ENCODE peak calls at places on chromosomes 1 and 21, in six cellular contexts. O is foreskin keratinocyte, W is uterus, V is astrocyte, S is psoas muscle, G is breast epithelium. A is an unnamed sample.

GRCh38 chr1:54254055-54254454 is 54.1 kb downstream of the MRPL37 start:
- DNase-seq in O (no peak), W (peak), V (peak), S (no peak), G (peak), A (no peak)

GRCh38 chr1:225156254-225156653 is 226.8 kb downstream of the DNAH14 start:
- DNase-seq in O (no peak), W (no peak), V (peak), S (no peak), G (no peak), A (no peak)

GRCh38 chr1:13908128-13908527 is 208.1 kb downstream of the PRDM2 start:
- DNase-seq in O (no peak), W (no peak), V (no peak), S (no peak), G (no peak), A (no peak)

GRCh38 chr1:100924212-100924611 is 28.3 kb downstream of the SLC30A7 start:
- DNase-seq in O (no peak), W (no peak), V (peak), S (no peak), G (no peak), A (no peak)

GRCh38 chr21:44765231-44766013 is 36.2 kb downstream of the UBE2G2 start:
- DNase-seq in O (no peak), W (no peak), V (no peak), S (no peak), G (no peak), A (no peak)

GRCh38 chr1:6580588-6581270 is 935 bp downstream of the ZBTB48 start:
- DNase-seq in O (no peak), W (no peak), V (no peak), S (no peak), G (no peak), A (no peak)

GRCh38 chr1:8251635-8252034 is 66.3 kb upstream of the SLC45A1 start:
- DNase-seq in O (no peak), W (no peak), V (no peak), S (no peak), G (no peak), A (no peak)

GRCh38 chr1:204730826-204731459 is 45.4 kb upstream of the LRRN2 start:
- DNase-seq in O (no peak), W (no peak), V (no peak), S (no peak), G (no peak), A (no peak)

GRCh38 chr1:159889821-159890252 is 10.1 kb downstream of the CFAP45 start:
- DNase-seq in O (no peak), W (peak), V (peak), S (peak), G (no peak), A (no peak)

GRCh38 chr1:7401814-7402547 is 369.1 kb upstream of the VAMP3 start:
- DNase-seq in O (peak), W (no peak), V (peak), S (no peak), G (peak), A (peak)

GRCh38 chr1:94093996-94094395 is 27.0 kb downstream of the ABCA4 start:
- DNase-seq in O (no peak), W (no peak), V (peak), S (no peak), G (no peak), A (no peak)

GRCh38 chr1:55781944-55782482 is 566.8 kb upstream of the USP24 start:
- DNase-seq in O (peak), W (peak), V (peak), S (no peak), G (peak), A (peak)

GRCh38 chr1:20107351-20107750 is 12.0 kb downstream of the PLA2G2D start:
- DNase-seq in O (no peak), W (no peak), V (no peak), S (no peak), G (no peak), A (no peak)

GRCh38 chr1:20107767-20108166 is 11.6 kb downstream of the PLA2G2D start:
- DNase-seq in O (no peak), W (no peak), V (no peak), S (no peak), G (no peak), A (no peak)

GRCh38 chr1:20109223-20109856 is 10.0 kb downstream of the PLA2G2D start:
- DNase-seq in O (peak), W (no peak), V (no peak), S (no peak), G (no peak), A (peak)

GRCh38 chr1:20110679-20111078 is 8.7 kb downstream of the PLA2G2D start:
- DNase-seq in O (peak), W (peak), V (peak), S (no peak), G (peak), A (peak)

GRCh38 chr1:20108724-20109123 is 10.6 kb downstream of the PLA2G2D start:
- DNase-seq in O (no peak), W (peak), V (no peak), S (no peak), G (no peak), A (no peak)
- H3K27ac ChIP-seq in O (peak), W (peak), V (no peak), S (no peak), G (no peak), A (no peak)

DNA sequence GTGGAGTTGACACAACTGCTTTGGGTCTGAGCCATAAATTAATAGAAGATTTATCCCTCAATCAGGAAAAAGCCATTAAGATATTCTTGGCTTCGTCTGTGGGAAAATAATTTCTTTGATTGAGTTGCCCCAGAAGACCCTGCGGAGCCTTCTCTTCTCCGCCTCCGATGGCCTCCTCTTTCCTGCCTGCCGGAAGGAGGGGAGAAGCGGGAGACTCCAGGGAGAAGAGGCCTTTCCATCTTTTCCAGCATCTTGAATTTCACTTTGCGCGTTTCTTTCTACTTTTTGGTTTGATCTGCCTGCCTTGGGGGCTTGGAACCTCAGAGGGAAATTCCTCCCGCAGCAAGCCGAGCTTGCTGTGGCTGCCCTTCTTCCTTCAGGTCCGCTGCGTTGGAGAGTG is 16.8 kb downstream of the HLX start:
- DNase-seq in O (no peak), W (no peak), V (no peak), S (no peak), G (no peak), A (no peak)
- H3K27ac ChIP-seq in O (no peak), W (no peak), V (no peak), S (no peak), G (no peak), A (no peak)

GRCh38 chr1:12176298-12177118 is 9.7 kb downstream of the TNFRSF1B start:
- DNase-seq in O (no peak), W (no peak), V (no peak), S (no peak), G (no peak), A (no peak)

GRCh38 chr1:12173631-12174121 is 6.9 kb downstream of the TNFRSF1B start:
- DNase-seq in O (no peak), W (peak), V (no peak), S (peak), G (peak), A (no peak)

GRCh38 chr1:12177156-12177998 is 10.6 kb downstream of the TNFRSF1B start:
- DNase-seq in O (no peak), W (no peak), V (no peak), S (no peak), G (no peak), A (no peak)

GRCh38 chr1:12174789-12175455 is 8.1 kb downstream of the TNFRSF1B start:
- DNase-seq in O (no peak), W (peak), V (no peak), S (peak), G (no peak), A (no peak)

DNA sequence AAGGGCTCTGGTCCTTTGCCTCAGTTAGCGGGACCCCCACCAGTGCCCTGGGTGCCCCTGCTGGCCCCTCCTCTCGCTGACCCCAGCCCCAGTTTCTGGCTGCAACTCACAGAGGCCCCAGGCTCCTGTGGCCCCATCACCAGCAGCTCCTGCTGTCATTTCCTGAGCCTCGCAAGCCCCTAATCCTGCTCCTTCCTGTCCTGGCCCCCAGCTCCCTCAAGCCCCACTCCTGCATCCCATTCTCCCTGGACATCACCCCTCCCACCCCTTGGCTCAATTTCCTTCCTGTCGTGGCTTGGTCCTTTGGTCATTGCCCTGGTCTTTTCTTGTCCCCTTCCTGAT is 8.6 kb downstream of the TNFRSF1B start:
- DNase-seq in O (no peak), W (no peak), V (no peak), S (no peak), G (no peak), A (no peak)
- H3K27ac ChIP-seq in O (no peak), W (peak), V (no peak), S (peak), G (peak), A (no peak)

GRCh38 chr21:33949516-33950424 is 34.2 kb upstream of the ATP5PO start:
- DNase-seq in O (no peak), W (no peak), V (no peak), S (no peak), G (no peak), A (no peak)
- H3K27ac ChIP-seq in O (no peak), W (peak), V (no peak), S (no peak), G (peak), A (no peak)

GRCh38 chr1:87156124-87156523 is 172.6 kb upstream of the LMO4 start:
- DNase-seq in O (no peak), W (no peak), V (no peak), S (no peak), G (no peak), A (no peak)
- H3K27ac ChIP-seq in O (no peak), W (no peak), V (no peak), S (no peak), G (no peak), A (no peak)

DNA sequence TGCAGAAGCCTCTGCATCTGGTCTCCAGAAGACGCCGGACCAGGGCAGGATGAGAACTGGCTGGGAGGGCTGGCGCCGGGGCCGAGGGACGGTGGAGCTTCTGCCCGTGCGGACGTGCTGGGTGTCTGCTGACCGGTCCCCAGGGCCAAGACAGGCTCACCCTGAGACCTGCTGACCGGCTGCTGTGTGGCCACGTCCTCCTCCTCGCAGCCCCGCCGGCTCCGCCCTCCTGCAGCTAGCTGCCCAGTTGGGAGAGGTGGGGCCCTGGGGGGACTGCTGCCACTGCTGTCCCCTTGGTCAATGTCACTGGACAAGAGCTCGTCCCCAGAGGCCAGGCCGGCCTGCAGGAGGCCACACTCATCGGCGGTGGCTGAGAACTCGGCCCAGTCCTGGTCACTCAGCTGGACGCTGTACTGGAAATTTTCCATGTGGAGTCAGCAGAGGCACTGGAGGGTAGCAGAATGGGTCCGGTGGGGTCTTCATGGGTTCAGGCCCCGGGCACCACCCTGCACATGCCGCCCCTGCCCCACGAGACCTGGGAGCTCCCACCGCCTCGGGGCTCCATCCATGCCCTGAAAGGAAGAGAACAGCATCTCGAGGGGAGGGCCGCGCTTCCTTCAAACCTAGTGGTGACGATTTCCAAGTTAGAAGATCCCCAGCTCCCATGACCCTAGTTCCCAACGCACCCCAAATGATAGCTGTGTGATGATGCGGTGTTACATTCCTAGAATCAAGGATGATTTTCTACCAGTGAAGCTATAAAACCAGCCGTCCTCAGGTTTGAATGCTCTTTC is 1.1 kb downstream of the PERM1 start:
- DNase-seq in O (no peak), W (no peak), V (no peak), S (peak), G (no peak), A (no peak)
- H3K27ac ChIP-seq in O (no peak), W (no peak), V (no peak), S (peak), G (no peak), A (no peak)

DNA sequence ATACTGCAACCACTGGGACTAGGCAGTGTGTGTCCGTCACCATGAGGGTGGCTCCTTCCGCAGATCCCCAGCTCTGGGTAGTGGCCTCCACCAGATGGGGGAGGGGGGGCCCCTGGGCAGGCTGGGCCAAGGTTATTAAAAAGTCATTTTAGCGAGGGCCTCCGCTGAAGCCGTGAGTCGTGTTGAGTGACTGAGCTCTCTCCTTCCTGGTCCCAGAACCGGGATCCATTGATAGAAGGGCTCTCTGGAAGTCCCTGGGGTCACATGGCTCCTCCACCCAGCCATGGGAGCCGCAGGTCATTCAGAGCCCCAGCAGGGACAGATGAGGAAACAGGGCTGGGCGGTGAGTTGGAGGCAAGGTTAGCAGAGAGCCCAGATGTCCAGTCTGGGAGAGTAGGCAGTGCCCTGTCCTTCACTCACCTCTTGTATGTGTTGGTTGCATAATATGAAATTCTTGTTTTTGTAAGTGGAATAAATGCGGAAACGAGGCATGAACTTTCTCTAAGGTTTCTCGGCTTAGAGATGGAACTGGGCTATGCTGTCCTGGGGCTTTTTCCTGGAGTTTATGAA is 12.9 kb downstream of the MIIP start:
- DNase-seq in O (no peak), W (no peak), V (no peak), S (no peak), G (no peak), A (no peak)
- H3K27ac ChIP-seq in O (no peak), W (no peak), V (no peak), S (no peak), G (peak), A (no peak)

GRCh38 chr1:167455786-167456446 is 62.4 kb downstream of the CD247 start:
- DNase-seq in O (no peak), W (no peak), V (no peak), S (no peak), G (no peak), A (no peak)

GRCh38 chr1:167456926-167457325 is 61.4 kb downstream of the CD247 start:
- DNase-seq in O (no peak), W (no peak), V (no peak), S (no peak), G (no peak), A (no peak)

GRCh38 chr1:167454929-167455785 is 63.2 kb downstream of the CD247 start:
- DNase-seq in O (no peak), W (peak), V (peak), S (peak), G (peak), A (no peak)

GRCh38 chr1:167457936-167458584 is 60.3 kb downstream of the CD247 start:
- DNase-seq in O (no peak), W (no peak), V (no peak), S (no peak), G (no peak), A (no peak)

GRCh38 chr1:167456500-167456899 is 61.8 kb downstream of the CD247 start:
- DNase-seq in O (no peak), W (no peak), V (no peak), S (no peak), G (no peak), A (no peak)
- H3K27ac ChIP-seq in O (no peak), W (peak), V (no peak), S (peak), G (peak), A (no peak)

GRCh38 chr1:218665216-218665615 is 320.1 kb downstream of the TGFB2 start:
- DNase-seq in O (no peak), W (peak), V (peak), S (peak), G (no peak), A (no peak)
- H3K27ac ChIP-seq in O (peak), W (peak), V (peak), S (peak), G (peak), A (peak)

GRCh38 chr21:42570841-42571387 is 57.3 kb downstream of the SLC37A1 start:
- DNase-seq in O (no peak), W (peak), V (no peak), S (no peak), G (peak), A (no peak)

GRCh38 chr21:42569732-42570301 is 56.2 kb downstream of the SLC37A1 start:
- DNase-seq in O (no peak), W (peak), V (no peak), S (no peak), G (no peak), A (no peak)

GRCh38 chr21:42571391-42572150 is 57.9 kb downstream of the SLC37A1 start:
- DNase-seq in O (no peak), W (peak), V (no peak), S (no peak), G (no peak), A (no peak)

GRCh38 chr21:42568834-42569731 is 55.4 kb downstream of the SLC37A1 start:
- DNase-seq in O (no peak), W (peak), V (no peak), S (no peak), G (no peak), A (no peak)

GRCh38 chr21:42570362-42570761 is 56.7 kb downstream of the SLC37A1 start:
- DNase-seq in O (no peak), W (peak), V (no peak), S (no peak), G (no peak), A (no peak)
- H3K27ac ChIP-seq in O (no peak), W (no peak), V (no peak), S (no peak), G (no peak), A (no peak)

A was measured in epithelial cell of prostate.